ENCODE peak calls at places on chromosomes 13 and 19, in seven cellular contexts. One of them, this sample, is unnamed.

GRCh38 chr13:41122838-41123237 is 9.8 kb downstream of the KBTBD6 start:
- DNase-seq in HuH-7.5: no peak
- DNase-seq in stimulated activated CD4-positive, alpha-beta T cell treated with anti-CD3 and anti-CD28 coated beads, TNF-alpha, amount 100 ng/mL, for 24 hours: no peak
- DNase-seq in lower leg skin: no peak
- DNase-seq in ELR: no peak
- DNase-seq in trophoblast cell: peak
- DNase-seq in cardiac fibroblast: no peak
- DNase-seq in this sample: peak

GRCh38 chr19:14413765-14414171 is 5.4 kb downstream of the DDX39A start:
- DNase-seq in HuH-7.5: no peak
- DNase-seq in stimulated activated CD4-positive, alpha-beta T cell treated with anti-CD3 and anti-CD28 coated beads, TNF-alpha, amount 100 ng/mL, for 24 hours: no peak
- DNase-seq in lower leg skin: no peak
- DNase-seq in ELR: no peak
- DNase-seq in trophoblast cell: no peak
- DNase-seq in cardiac fibroblast: peak
- DNase-seq in this sample: no peak

GRCh38 chr13:36815069-36815468 is 4.0 kb upstream of the RFXAP start:
- DNase-seq in HuH-7.5: peak
- DNase-seq in stimulated activated CD4-positive, alpha-beta T cell treated with anti-CD3 and anti-CD28 coated beads, TNF-alpha, amount 100 ng/mL, for 24 hours: no peak
- DNase-seq in lower leg skin: no peak
- DNase-seq in ELR: peak
- DNase-seq in trophoblast cell: peak
- DNase-seq in cardiac fibroblast: peak
- DNase-seq in this sample: no peak

GRCh38 chr19:42465827-42466280 is 23.1 kb upstream of the CXCL17 start:
- DNase-seq in HuH-7.5: no peak
- DNase-seq in stimulated activated CD4-positive, alpha-beta T cell treated with anti-CD3 and anti-CD28 coated beads, TNF-alpha, amount 100 ng/mL, for 24 hours: no peak
- DNase-seq in lower leg skin: no peak
- DNase-seq in ELR: no peak
- DNase-seq in trophoblast cell: no peak
- DNase-seq in cardiac fibroblast: no peak
- DNase-seq in this sample: no peak

GRCh38 chr13:41401371-41401770 is 56.0 kb upstream of the RGCC start:
- DNase-seq in HuH-7.5: no peak
- DNase-seq in stimulated activated CD4-positive, alpha-beta T cell treated with anti-CD3 and anti-CD28 coated beads, TNF-alpha, amount 100 ng/mL, for 24 hours: no peak
- DNase-seq in lower leg skin: no peak
- DNase-seq in ELR: peak
- DNase-seq in trophoblast cell: no peak
- DNase-seq in cardiac fibroblast: no peak
- DNase-seq in this sample: no peak

GRCh38 chr19:46607441-46607841 is 6.3 kb downstream of the CALM3 start:
- DNase-seq in HuH-7.5: no peak
- DNase-seq in stimulated activated CD4-positive, alpha-beta T cell treated with anti-CD3 and anti-CD28 coated beads, TNF-alpha, amount 100 ng/mL, for 24 hours: no peak
- DNase-seq in lower leg skin: peak
- DNase-seq in ELR: no peak
- DNase-seq in trophoblast cell: no peak
- DNase-seq in cardiac fibroblast: no peak
- DNase-seq in this sample: no peak

GRCh38 chr19:572891-573825 is 762 bp downstream of the BSG start:
- DNase-seq in HuH-7.5: no peak
- DNase-seq in stimulated activated CD4-positive, alpha-beta T cell treated with anti-CD3 and anti-CD28 coated beads, TNF-alpha, amount 100 ng/mL, for 24 hours: no peak
- DNase-seq in lower leg skin: peak
- DNase-seq in ELR: peak
- DNase-seq in trophoblast cell: peak
- DNase-seq in cardiac fibroblast: peak
- DNase-seq in this sample: no peak

GRCh38 chr19:2302319-2303208 is 5.4 kb downstream of the LINGO3 start:
- DNase-seq in HuH-7.5: no peak
- DNase-seq in stimulated activated CD4-positive, alpha-beta T cell treated with anti-CD3 and anti-CD28 coated beads, TNF-alpha, amount 100 ng/mL, for 24 hours: no peak
- DNase-seq in lower leg skin: no peak
- DNase-seq in ELR: peak
- DNase-seq in trophoblast cell: peak
- DNase-seq in cardiac fibroblast: peak
- DNase-seq in this sample: no peak

GRCh38 chr13:30421093-30422055 is 919 bp upstream of the UBE2L5 start:
- DNase-seq in HuH-7.5: peak
- DNase-seq in stimulated activated CD4-positive, alpha-beta T cell treated with anti-CD3 and anti-CD28 coated beads, TNF-alpha, amount 100 ng/mL, for 24 hours: peak
- DNase-seq in lower leg skin: peak
- DNase-seq in ELR: peak
- DNase-seq in trophoblast cell: peak
- DNase-seq in cardiac fibroblast: peak
- DNase-seq in this sample: peak

GRCh38 chr13:38888309-38888708 is 102.3 kb downstream of the STOML3 start:
- DNase-seq in HuH-7.5: no peak
- DNase-seq in stimulated activated CD4-positive, alpha-beta T cell treated with anti-CD3 and anti-CD28 coated beads, TNF-alpha, amount 100 ng/mL, for 24 hours: no peak
- DNase-seq in lower leg skin: no peak
- DNase-seq in ELR: peak
- DNase-seq in trophoblast cell: peak
- DNase-seq in cardiac fibroblast: peak
- DNase-seq in this sample: no peak

GRCh38 chr19:15841875-15842569 is 26.6 kb upstream of the OR10H1 start:
- DNase-seq in HuH-7.5: no peak
- DNase-seq in stimulated activated CD4-positive, alpha-beta T cell treated with anti-CD3 and anti-CD28 coated beads, TNF-alpha, amount 100 ng/mL, for 24 hours: no peak
- DNase-seq in lower leg skin: no peak
- DNase-seq in ELR: no peak
- DNase-seq in trophoblast cell: no peak
- DNase-seq in cardiac fibroblast: no peak
- DNase-seq in this sample: no peak

GRCh38 chr19:32351807-32352630 is 6.6 kb downstream of the ZNF507 start:
- DNase-seq in HuH-7.5: no peak
- DNase-seq in stimulated activated CD4-positive, alpha-beta T cell treated with anti-CD3 and anti-CD28 coated beads, TNF-alpha, amount 100 ng/mL, for 24 hours: no peak
- DNase-seq in lower leg skin: no peak
- DNase-seq in ELR: peak
- DNase-seq in trophoblast cell: no peak
- DNase-seq in cardiac fibroblast: peak
- DNase-seq in this sample: no peak

GRCh38 chr19:7415163-7415856 is 66.6 kb downstream of the ARHGEF18 start:
- DNase-seq in HuH-7.5: peak
- DNase-seq in stimulated activated CD4-positive, alpha-beta T cell treated with anti-CD3 and anti-CD28 coated beads, TNF-alpha, amount 100 ng/mL, for 24 hours: no peak
- DNase-seq in lower leg skin: no peak
- DNase-seq in ELR: no peak
- DNase-seq in trophoblast cell: no peak
- DNase-seq in cardiac fibroblast: no peak
- DNase-seq in this sample: no peak

GRCh38 chr19:51607077-51607476 is 23.1 kb downstream of the SIGLEC5 start:
- DNase-seq in HuH-7.5: no peak
- DNase-seq in stimulated activated CD4-positive, alpha-beta T cell treated with anti-CD3 and anti-CD28 coated beads, TNF-alpha, amount 100 ng/mL, for 24 hours: peak
- DNase-seq in lower leg skin: no peak
- DNase-seq in ELR: no peak
- DNase-seq in trophoblast cell: no peak
- DNase-seq in cardiac fibroblast: no peak
- DNase-seq in this sample: no peak

GRCh38 chr13:26022538-26023292 is 29.1 kb downstream of the SHISA2 start:
- DNase-seq in HuH-7.5: no peak
- DNase-seq in stimulated activated CD4-positive, alpha-beta T cell treated with anti-CD3 and anti-CD28 coated beads, TNF-alpha, amount 100 ng/mL, for 24 hours: no peak
- DNase-seq in lower leg skin: peak
- DNase-seq in ELR: peak
- DNase-seq in trophoblast cell: peak
- DNase-seq in cardiac fibroblast: peak
- DNase-seq in this sample: no peak

GRCh38 chr13:38641164-38641948 is 45.5 kb upstream of the FREM2 start:
- DNase-seq in HuH-7.5: no peak
- DNase-seq in stimulated activated CD4-positive, alpha-beta T cell treated with anti-CD3 and anti-CD28 coated beads, TNF-alpha, amount 100 ng/mL, for 24 hours: no peak
- DNase-seq in lower leg skin: no peak
- DNase-seq in ELR: peak
- DNase-seq in trophoblast cell: peak
- DNase-seq in cardiac fibroblast: peak
- DNase-seq in this sample: no peak

GRCh38 chr19:44618640-44619357 is 5.4 kb downstream of the IGSF23 start:
- DNase-seq in HuH-7.5: no peak
- DNase-seq in stimulated activated CD4-positive, alpha-beta T cell treated with anti-CD3 and anti-CD28 coated beads, TNF-alpha, amount 100 ng/mL, for 24 hours: no peak
- DNase-seq in lower leg skin: no peak
- DNase-seq in ELR: no peak
- DNase-seq in trophoblast cell: no peak
- DNase-seq in cardiac fibroblast: no peak
- DNase-seq in this sample: no peak

GRCh38 chr13:113121928-113122420 is 625 bp upstream of the F10 start:
- DNase-seq in HuH-7.5: no peak
- DNase-seq in stimulated activated CD4-positive, alpha-beta T cell treated with anti-CD3 and anti-CD28 coated beads, TNF-alpha, amount 100 ng/mL, for 24 hours: no peak
- DNase-seq in lower leg skin: peak
- DNase-seq in ELR: no peak
- DNase-seq in trophoblast cell: no peak
- DNase-seq in cardiac fibroblast: no peak
- DNase-seq in this sample: no peak

GRCh38 chr13:45055198-45055901 is 65.0 kb upstream of the GTF2F2 start:
- DNase-seq in HuH-7.5: no peak
- DNase-seq in stimulated activated CD4-positive, alpha-beta T cell treated with anti-CD3 and anti-CD28 coated beads, TNF-alpha, amount 100 ng/mL, for 24 hours: peak
- DNase-seq in lower leg skin: no peak
- DNase-seq in ELR: peak
- DNase-seq in trophoblast cell: peak
- DNase-seq in cardiac fibroblast: peak
- DNase-seq in this sample: no peak

GRCh38 chr19:10800488-10800887 is 35.5 kb downstream of the TMED1 start:
- DNase-seq in HuH-7.5: no peak
- DNase-seq in stimulated activated CD4-positive, alpha-beta T cell treated with anti-CD3 and anti-CD28 coated beads, TNF-alpha, amount 100 ng/mL, for 24 hours: no peak
- DNase-seq in lower leg skin: no peak
- DNase-seq in ELR: no peak
- DNase-seq in trophoblast cell: no peak
- DNase-seq in cardiac fibroblast: no peak
- DNase-seq in this sample: no peak

GRCh38 chr13:95571941-95572340 is 19.4 kb downstream of the CLDN10 start:
- DNase-seq in HuH-7.5: no peak
- DNase-seq in stimulated activated CD4-positive, alpha-beta T cell treated with anti-CD3 and anti-CD28 coated beads, TNF-alpha, amount 100 ng/mL, for 24 hours: no peak
- DNase-seq in lower leg skin: no peak
- DNase-seq in ELR: no peak
- DNase-seq in trophoblast cell: peak
- DNase-seq in cardiac fibroblast: no peak
- DNase-seq in this sample: no peak

GRCh38 chr19:6452899-6453298 is 6.7 kb downstream of the SLC25A23 start:
- DNase-seq in HuH-7.5: no peak
- DNase-seq in stimulated activated CD4-positive, alpha-beta T cell treated with anti-CD3 and anti-CD28 coated beads, TNF-alpha, amount 100 ng/mL, for 24 hours: no peak
- DNase-seq in lower leg skin: no peak
- DNase-seq in ELR: no peak
- DNase-seq in trophoblast cell: no peak
- DNase-seq in cardiac fibroblast: no peak
- DNase-seq in this sample: no peak

GRCh38 chr13:46211521-46212351 is at the start of gene LRRC63:
- DNase-seq in HuH-7.5: peak
- DNase-seq in stimulated activated CD4-positive, alpha-beta T cell treated with anti-CD3 and anti-CD28 coated beads, TNF-alpha, amount 100 ng/mL, for 24 hours: peak
- DNase-seq in lower leg skin: peak
- DNase-seq in ELR: peak
- DNase-seq in trophoblast cell: peak
- DNase-seq in cardiac fibroblast: peak
- DNase-seq in this sample: peak

GRCh38 chr13:114078501-114079451 is 53.6 kb downstream of the RASA3 start:
- DNase-seq in HuH-7.5: no peak
- DNase-seq in stimulated activated CD4-positive, alpha-beta T cell treated with anti-CD3 and anti-CD28 coated beads, TNF-alpha, amount 100 ng/mL, for 24 hours: no peak
- DNase-seq in lower leg skin: peak
- DNase-seq in ELR: peak
- DNase-seq in trophoblast cell: peak
- DNase-seq in cardiac fibroblast: peak
- DNase-seq in this sample: no peak

GRCh38 chr19:54325194-54325621 is 12.2 kb upstream of the LILRA5 start:
- DNase-seq in HuH-7.5: peak
- DNase-seq in stimulated activated CD4-positive, alpha-beta T cell treated with anti-CD3 and anti-CD28 coated beads, TNF-alpha, amount 100 ng/mL, for 24 hours: no peak
- DNase-seq in lower leg skin: peak
- DNase-seq in ELR: peak
- DNase-seq in trophoblast cell: peak
- DNase-seq in cardiac fibroblast: peak
- DNase-seq in this sample: peak

GRCh38 chr13:94660695-94661324 is 51.5 kb downstream of the SOX21 start:
- DNase-seq in HuH-7.5: no peak
- DNase-seq in stimulated activated CD4-positive, alpha-beta T cell treated with anti-CD3 and anti-CD28 coated beads, TNF-alpha, amount 100 ng/mL, for 24 hours: no peak
- DNase-seq in lower leg skin: no peak
- DNase-seq in ELR: peak
- DNase-seq in trophoblast cell: peak
- DNase-seq in cardiac fibroblast: peak
- DNase-seq in this sample: no peak

GRCh38 chr13:86447479-86447878 is 648.3 kb upstream of the SLITRK6 start:
- DNase-seq in HuH-7.5: no peak
- DNase-seq in stimulated activated CD4-positive, alpha-beta T cell treated with anti-CD3 and anti-CD28 coated beads, TNF-alpha, amount 100 ng/mL, for 24 hours: no peak
- DNase-seq in lower leg skin: no peak
- DNase-seq in ELR: no peak
- DNase-seq in trophoblast cell: no peak
- DNase-seq in cardiac fibroblast: no peak
- DNase-seq in this sample: no peak

GRCh38 chr19:47479701-47480503 is 4.1 kb downstream of the KPTN start:
- DNase-seq in HuH-7.5: no peak
- DNase-seq in stimulated activated CD4-positive, alpha-beta T cell treated with anti-CD3 and anti-CD28 coated beads, TNF-alpha, amount 100 ng/mL, for 24 hours: no peak
- DNase-seq in lower leg skin: no peak
- DNase-seq in ELR: peak
- DNase-seq in trophoblast cell: peak
- DNase-seq in cardiac fibroblast: no peak
- DNase-seq in this sample: no peak

GRCh38 chr19:13104848-13105646 is 2.4 kb upstream of the LYL1 start:
- DNase-seq in HuH-7.5: no peak
- DNase-seq in stimulated activated CD4-positive, alpha-beta T cell treated with anti-CD3 and anti-CD28 coated beads, TNF-alpha, amount 100 ng/mL, for 24 hours: no peak
- DNase-seq in lower leg skin: peak
- DNase-seq in ELR: no peak
- DNase-seq in trophoblast cell: no peak
- DNase-seq in cardiac fibroblast: no peak
- DNase-seq in this sample: peak

GRCh38 chr19:35268546-35269424 is at the start of gene USF2:
- DNase-seq in HuH-7.5: peak
- DNase-seq in stimulated activated CD4-positive, alpha-beta T cell treated with anti-CD3 and anti-CD28 coated beads, TNF-alpha, amount 100 ng/mL, for 24 hours: peak
- DNase-seq in lower leg skin: peak
- DNase-seq in ELR: peak
- DNase-seq in trophoblast cell: peak
- DNase-seq in cardiac fibroblast: peak
- DNase-seq in this sample: peak

GRCh38 chr19:18800079-18800478 is 9.0 kb upstream of the COMP start:
- DNase-seq in HuH-7.5: no peak
- DNase-seq in stimulated activated CD4-positive, alpha-beta T cell treated with anti-CD3 and anti-CD28 coated beads, TNF-alpha, amount 100 ng/mL, for 24 hours: no peak
- DNase-seq in lower leg skin: no peak
- DNase-seq in ELR: no peak
- DNase-seq in trophoblast cell: no peak
- DNase-seq in cardiac fibroblast: no peak
- DNase-seq in this sample: no peak

This sample was measured in central memory CD4-positive, alpha-beta T cell.